ENCODE peak calls at places on chromosomes 3 and 15, in nine cellular contexts. O is heart left ventricle, A is iPS DF 6.9, Y is fibroblast of lung, I is AG04450, J is RWPE1, U is body of pancreas, D is MM.1S, G is prostate gland. S is an unnamed sample.

GRCh38 chr3:22684739-22685138 is 518.4 kb upstream of the UBE2E2 start:
- DNase-seq in O (no peak), U (no peak), Y (peak; percentile 14), G (no peak), A (no peak), I (no peak), J (no peak), D (no peak), S (no peak)

GRCh38 chr15:33150516-33150915 is 44.0 kb downstream of the FMN1 start:
- DNase-seq in G (no peak), J (no peak), U (no peak), O (no peak), D (no peak), A (no peak), Y (no peak), I (no peak), S (no peak)

GRCh38 chr15:64950888-64951287 is 38.8 kb downstream of the SPG21 start:
- DNase-seq in I (no peak), Y (no peak), G (no peak), U (no peak), A (no peak), D (no peak), J (no peak), O (no peak), S (no peak)

GRCh38 chr15:85771781-85772445 is 22.8 kb downstream of the KLHL25 start:
- DNase-seq in I (no peak), O (peak; percentile 67), G (no peak), D (no peak), Y (peak; percentile 72), A (no peak), U (no peak), J (no peak), S (no peak)

GRCh38 chr3:56673781-56674457 is 9.1 kb downstream of the TASOR start:
- DNase-seq in J (no peak), Y (no peak), G (no peak), I (no peak), D (no peak), O (no peak), U (no peak), A (no peak), S (no peak)

GRCh38 chr15:84915011-84915958 is 30.8 kb downstream of the SLC28A1 start:
- DNase-seq in D (peak; percentile 87), J (peak; percentile 91), G (peak; percentile 84), Y (peak; percentile 32), O (peak; percentile 95), A (no peak), I (no peak), U (peak; percentile 67), S (peak; percentile 16)

GRCh38 chr3:38634133-38634532 is 15.4 kb downstream of the SCN5A start:
- DNase-seq in G (no peak), I (no peak), A (no peak), J (no peak), Y (no peak), D (peak; percentile 10), O (peak; percentile 47), U (no peak), S (no peak)

GRCh38 chr3:135513106-135514063 is 452.1 kb upstream of the PPP2R3A start:
- DNase-seq in D (peak; percentile 28), G (no peak), U (no peak), I (peak; percentile 15), A (no peak), J (peak; percentile 53), O (no peak), Y (peak; percentile 59), S (peak; percentile 27)

GRCh38 chr3:170603770-170604510 is 18.1 kb upstream of the SLC7A14 start:
- DNase-seq in D (no peak), A (no peak), U (no peak), I (no peak), O (no peak), Y (peak; percentile 38), J (no peak), G (no peak), S (no peak)

GRCh38 chr15:55056500-55056899 is 140.2 kb downstream of the RSL24D1 start:
- DNase-seq in A (no peak), G (no peak), Y (no peak), J (no peak), D (no peak), U (no peak), O (no peak), I (no peak), S (no peak)

GRCh38 chr3:115814778-115815380 is 191.6 kb downstream of the GAP43 start:
- DNase-seq in Y (peak; percentile 78), D (peak; percentile 51), J (peak; percentile 62), I (no peak), O (peak; percentile 41), U (peak; percentile 84), A (peak; percentile 71), G (peak; percentile 51), S (peak; percentile 91)

GRCh38 chr15:78362716-78363426 is 22.7 kb downstream of the CRABP1 start:
- DNase-seq in O (no peak), A (no peak), D (no peak), U (no peak), G (no peak), Y (no peak), J (no peak), I (no peak), S (no peak)

GRCh38 chr15:100457201-100457600 is 71.5 kb downstream of the CERS3 start:
- DNase-seq in Y (peak; percentile 47), G (no peak), I (no peak), A (no peak), O (no peak), J (no peak), U (no peak), D (no peak), S (peak; percentile 54)

GRCh38 chr3:87173071-87173470 is 54.0 kb upstream of the CHMP2B start:
- DNase-seq in Y (no peak), O (no peak), D (no peak), I (no peak), U (no peak), J (no peak), G (no peak), A (no peak), S (no peak)

GRCh38 chr3:38532529-38532928 is 36.4 kb downstream of the EXOG start:
- DNase-seq in Y (no peak), D (no peak), I (no peak), G (no peak), U (no peak), O (no peak), J (no peak), A (no peak), S (no peak)

GRCh38 chr3:134453631-134454030 is 32.2 kb downstream of the ANAPC13 start:
- DNase-seq in A (peak; percentile 66), Y (no peak), U (no peak), I (no peak), G (no peak), D (no peak), J (no peak), O (no peak), S (peak; percentile 89)

GRCh38 chr15:87711011-87711410 is 545.5 kb downstream of the NTRK3 start:
- DNase-seq in Y (peak; percentile 20), G (no peak), D (peak; percentile 35), U (no peak), J (no peak), O (no peak), A (no peak), I (no peak), S (no peak)

GRCh38 chr3:67976683-67977082 is 322.3 kb upstream of the SUCLG2 start:
- DNase-seq in Y (no peak), G (no peak), J (no peak), I (no peak), D (no peak), O (no peak), A (no peak), U (no peak), S (no peak)

GRCh38 chr3:42556089-42556632 is 25.6 kb downstream of the SEC22C start:
- DNase-seq in O (no peak), I (no peak), Y (no peak), J (no peak), D (peak; percentile 35), G (no peak), A (no peak), U (no peak), S (no peak)

GRCh38 chr3:128491071-128491899 is 1.7 kb downstream of the GATA2 start:
- DNase-seq in D (no peak), J (no peak), U (peak; percentile 38), Y (no peak), I (no peak), O (no peak), G (no peak), A (no peak), S (no peak)

GRCh38 chr3:129013491-129013891 is 12.4 kb downstream of the EFCC1 start:
- DNase-seq in A (no peak), Y (no peak), I (no peak), D (peak; percentile 17), G (no peak), O (no peak), U (no peak), J (peak; percentile 43), S (peak; percentile 55)

GRCh38 chr15:74788042-74788715 is 6.3 kb downstream of the CSK start:
- DNase-seq in U (no peak), D (no peak), J (no peak), A (no peak), G (no peak), Y (no peak), O (no peak), I (no peak), S (no peak)
- H3K27ac ChIP-seq in U (no peak overlapping the region), D (peak overlapping the region; percentile 95), J (peak overlapping the region; percentile 63), A (no peak overlapping the region), G (peak overlapping the region; percentile 40), Y (peak overlapping the region; percentile 45), O (peak overlapping the region; percentile 81), I (no peak overlapping the region), S (no peak overlapping the region)

GRCh38 chr15:27210176-27210575 is 239.2 kb downstream of the GABRG3 start:
- DNase-seq in I (no peak), J (no peak), Y (no peak), O (no peak), A (no peak), D (no peak), U (no peak), G (no peak), S (no peak)
- H3K27ac ChIP-seq in I (no peak overlapping the region), J (no peak overlapping the region), Y (no peak overlapping the region), O (no peak overlapping the region), A (no peak overlapping the region), D (no peak overlapping the region), U (no peak overlapping the region), G (no peak overlapping the region), S (no peak overlapping the region)

GRCh38 chr3:197001106-197001971 is 28.3 kb downstream of the MELTF start:
- DNase-seq in I (no peak), U (no peak), Y (no peak), A (no peak), J (no peak), D (no peak), G (no peak), O (peak; percentile 18), S (no peak)
- H3K27ac ChIP-seq in I (no peak overlapping the region), U (no peak overlapping the region), Y (no peak overlapping the region), A (no peak overlapping the region), J (peak overlapping the region; percentile 81), D (no peak overlapping the region), G (peak overlapping the region; percentile 85), O (no peak overlapping the region), S (no peak overlapping the region)

GRCh38 chr3:112446343-112446742 is 52.9 kb downstream of the BTLA start:
- DNase-seq in D (no peak), Y (peak; percentile 10), A (no peak), G (no peak), U (no peak), I (no peak), O (no peak), J (no peak), S (no peak)
- H3K27ac ChIP-seq in D (no peak overlapping the region), Y (no peak overlapping the region), A (no peak overlapping the region), G (no peak overlapping the region), U (no peak overlapping the region), I (no peak overlapping the region), O (no peak overlapping the region), J (no peak overlapping the region), S (no peak overlapping the region)

S was measured in GM23338.